ENCODE peak calls at places on chromosomes 1 and 21, in five cellular contexts. One of them, this sample, is unnamed.
A peak's percentile ranks its signal among the peaks of the same experiment; 100 is the strongest.

GRCh38 chr1:235513495-235514366 is 9.5 kb upstream of the B3GALNT2 start:
- DNase-seq in H9: no peak
- DNase-seq in H1: no peak
- DNase-seq in neuronal stem cell: peak; percentile 81
- DNase-seq in trophoblast cell: peak; percentile 94
- DNase-seq in this sample: peak; percentile 78

GRCh38 chr1:48292706-48293105 is 70.2 kb downstream of the SLC5A9 start:
- DNase-seq in H9: no peak
- DNase-seq in H1: no peak
- DNase-seq in neuronal stem cell: no peak
- DNase-seq in trophoblast cell: no peak
- DNase-seq in this sample: no peak

GRCh38 chr1:2109581-2110021 is 59.4 kb downstream of the PRKCZ start:
- DNase-seq in H9: no peak
- DNase-seq in H1: no peak
- DNase-seq in neuronal stem cell: no peak
- DNase-seq in trophoblast cell: no peak
- DNase-seq in this sample: no peak

GRCh38 chr1:65820983-65821382 is 28.3 kb downstream of the PDE4B start:
- DNase-seq in H9: no peak
- DNase-seq in H1: no peak
- DNase-seq in neuronal stem cell: no peak
- DNase-seq in trophoblast cell: peak; percentile 28
- DNase-seq in this sample: peak; percentile 93

GRCh38 chr1:218025454-218025853 is 259.6 kb upstream of the RRP15 start:
- DNase-seq in H9: no peak
- DNase-seq in H1: no peak
- DNase-seq in neuronal stem cell: no peak
- DNase-seq in trophoblast cell: peak; percentile 89
- DNase-seq in this sample: peak; percentile 79

GRCh38 chr1:225896937-225897549 is 8.1 kb upstream of the LEFTY1 start:
- DNase-seq in H9: no peak
- DNase-seq in H1: no peak
- DNase-seq in neuronal stem cell: no peak
- DNase-seq in trophoblast cell: no peak
- DNase-seq in this sample: peak; percentile 22

GRCh38 chr1:179126338-179127060 is 44.6 kb downstream of the TOR3A start:
- DNase-seq in H9: no peak
- DNase-seq in H1: no peak
- DNase-seq in neuronal stem cell: no peak
- DNase-seq in trophoblast cell: no peak
- DNase-seq in this sample: no peak

GRCh38 chr1:45187735-45188134 is 18.7 kb downstream of the ZSWIM5 start:
- DNase-seq in H9: no peak
- DNase-seq in H1: no peak
- DNase-seq in neuronal stem cell: no peak
- DNase-seq in trophoblast cell: no peak
- DNase-seq in this sample: no peak

GRCh38 chr1:233394860-233395717 is 67.6 kb downstream of the MAP3K21 start:
- DNase-seq in H9: no peak
- DNase-seq in H1: no peak
- DNase-seq in neuronal stem cell: peak; percentile 31
- DNase-seq in trophoblast cell: peak; percentile 73
- DNase-seq in this sample: peak; percentile 52

GRCh38 chr21:44530221-44530902 is 9.6 kb downstream of the KRTAP10-1 start:
- DNase-seq in H9: no peak
- DNase-seq in H1: no peak
- DNase-seq in neuronal stem cell: no peak
- DNase-seq in trophoblast cell: no peak
- DNase-seq in this sample: no peak

GRCh38 chr21:31078216-31078615 is 39.9 kb upstream of the KRTAP19-8 start:
- DNase-seq in H9: no peak
- DNase-seq in H1: no peak
- DNase-seq in neuronal stem cell: no peak
- DNase-seq in trophoblast cell: no peak
- DNase-seq in this sample: no peak

GRCh38 chr1:56461158-56462127 is 117.9 kb downstream of the PLPP3 start:
- DNase-seq in H9: peak; percentile 41
- DNase-seq in H1: no peak
- DNase-seq in neuronal stem cell: no peak
- DNase-seq in trophoblast cell: no peak
- DNase-seq in this sample: no peak

GRCh38 chr1:233183226-233184020 is 112.1 kb downstream of the PCNX2 start:
- DNase-seq in H9: no peak
- DNase-seq in H1: no peak
- DNase-seq in neuronal stem cell: peak; percentile 9
- DNase-seq in trophoblast cell: peak; percentile 43
- DNase-seq in this sample: peak; percentile 58

GRCh38 chr1:213124590-213124989 is 73.5 kb downstream of the RPS6KC1 start:
- DNase-seq in H9: no peak
- DNase-seq in H1: no peak
- DNase-seq in neuronal stem cell: no peak
- DNase-seq in trophoblast cell: no peak
- DNase-seq in this sample: no peak

GRCh38 chr21:38645282-38645681 is 147.0 kb upstream of the ERG start:
- DNase-seq in H9: no peak
- DNase-seq in H1: no peak
- DNase-seq in neuronal stem cell: no peak
- DNase-seq in trophoblast cell: no peak
- DNase-seq in this sample: peak; percentile 46

GRCh38 chr1:153447498-153448170 is 12.8 kb downstream of the S100A7 start:
- DNase-seq in H9: no peak
- DNase-seq in H1: no peak
- DNase-seq in neuronal stem cell: no peak
- DNase-seq in trophoblast cell: no peak
- DNase-seq in this sample: peak; percentile 74

GRCh38 chr1:119448112-119448511 is 33.2 kb downstream of the HSD3B2 start:
- DNase-seq in H9: peak; percentile 53
- DNase-seq in H1: peak; percentile 77
- DNase-seq in neuronal stem cell: no peak
- DNase-seq in trophoblast cell: peak; percentile 14
- DNase-seq in this sample: no peak

GRCh38 chr1:29259802-29260441 is 23.6 kb downstream of the PTPRU start:
- DNase-seq in H9: peak; percentile 80
- DNase-seq in H1: peak; percentile 89
- DNase-seq in neuronal stem cell: no peak
- DNase-seq in trophoblast cell: peak; percentile 35
- DNase-seq in this sample: peak; percentile 62

GRCh38 chr1:156583821-156584622 is 4.5 kb downstream of the TTC24 start:
- DNase-seq in H9: peak; percentile 85
- DNase-seq in H1: peak; percentile 88
- DNase-seq in neuronal stem cell: peak; percentile 78
- DNase-seq in trophoblast cell: peak; percentile 93
- DNase-seq in this sample: peak; percentile 82

GRCh38 chr1:8736927-8737326 is 80.5 kb downstream of the RERE start:
- DNase-seq in H9: no peak
- DNase-seq in H1: no peak
- DNase-seq in neuronal stem cell: no peak
- DNase-seq in trophoblast cell: no peak
- DNase-seq in this sample: no peak

GRCh38 chr1:37998089-37998808 is 7.1 kb downstream of the FHL3 start:
- DNase-seq in H9: no peak
- DNase-seq in H1: no peak
- DNase-seq in neuronal stem cell: no peak
- DNase-seq in trophoblast cell: no peak
- DNase-seq in this sample: no peak
- H4K91ac ChIP-seq in H9: no peak overlapping the region
- H4K91ac ChIP-seq in H1: no peak overlapping the region
- H4K91ac ChIP-seq in neuronal stem cell: no peak overlapping the region
- H4K91ac ChIP-seq in trophoblast cell: no peak overlapping the region
- H4K91ac ChIP-seq in this sample: peak overlapping the region; percentile 80

GRCh38 chr1:228530086-228530758 is 43.0 kb downstream of the RNF187 start:
- DNase-seq in H9: no peak
- DNase-seq in H1: no peak
- DNase-seq in neuronal stem cell: no peak
- DNase-seq in trophoblast cell: peak; percentile 70
- DNase-seq in this sample: no peak
- H2BK12ac ChIP-seq in H9: no peak overlapping the region
- H2BK12ac ChIP-seq in H1: no peak overlapping the region
- H2BK12ac ChIP-seq in neuronal stem cell: no peak overlapping the region
- H2BK12ac ChIP-seq in trophoblast cell: no peak overlapping the region
- H2BK12ac ChIP-seq in this sample: no peak overlapping the region

GRCh38 chr1:109667452-109668122 is at the start of gene GSTM2:
- DNase-seq in H9: peak; percentile 95
- DNase-seq in H1: peak; percentile 93
- DNase-seq in neuronal stem cell: peak; percentile 83
- DNase-seq in trophoblast cell: peak; percentile 82
- DNase-seq in this sample: peak; percentile 91
- H2BK120ac ChIP-seq in H9: no peak within 1 kb of the TSS
- H2BK120ac ChIP-seq in H1: no peak within 1 kb of the TSS
- H2BK120ac ChIP-seq in neuronal stem cell: no peak within 1 kb of the TSS
- H2BK120ac ChIP-seq in trophoblast cell: no peak within 1 kb of the TSS
- H2BK120ac ChIP-seq in this sample: peak within 1 kb of the TSS; percentile 49

DNA sequence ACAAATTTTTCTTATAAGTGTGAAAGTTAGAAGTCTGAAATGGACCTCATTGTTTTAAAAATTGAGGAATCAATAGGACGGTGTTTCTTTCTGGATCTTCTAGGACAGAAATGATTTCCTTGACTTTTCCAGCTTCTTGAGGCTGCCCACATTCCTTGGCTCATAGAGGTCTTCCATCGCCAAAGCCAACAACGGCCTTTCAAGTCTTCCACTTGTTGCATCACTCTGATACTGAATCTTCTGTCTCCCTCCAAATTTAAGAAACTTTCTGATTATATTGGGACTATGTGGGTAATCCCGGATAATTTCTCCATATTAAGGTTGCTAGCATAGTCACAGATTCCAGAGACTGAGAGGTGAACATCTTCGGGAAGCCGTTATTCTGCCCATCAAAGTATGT is 595.4 kb upstream of the ADAMTS5 start:
- DNase-seq in H9: no peak
- DNase-seq in H1: no peak
- DNase-seq in neuronal stem cell: no peak
- DNase-seq in trophoblast cell: no peak
- DNase-seq in this sample: no peak
- H4K91ac ChIP-seq in H9: no peak overlapping the region
- H4K91ac ChIP-seq in H1: no peak overlapping the region
- H4K91ac ChIP-seq in neuronal stem cell: no peak overlapping the region
- H4K91ac ChIP-seq in trophoblast cell: no peak overlapping the region
- H4K91ac ChIP-seq in this sample: no peak overlapping the region

GRCh38 chr1:71737768-71738167 is 544.6 kb downstream of the NEGR1 start:
- DNase-seq in H9: peak; percentile 40
- DNase-seq in H1: no peak
- DNase-seq in neuronal stem cell: no peak
- DNase-seq in trophoblast cell: no peak
- DNase-seq in this sample: no peak

GRCh38 chr1:71738256-71738655 is 544.1 kb downstream of the NEGR1 start:
- DNase-seq in H9: no peak
- DNase-seq in H1: no peak
- DNase-seq in neuronal stem cell: no peak
- DNase-seq in trophoblast cell: no peak
- DNase-seq in this sample: no peak

GRCh38 chr1:71733121-71733520 is 549.2 kb downstream of the NEGR1 start:
- DNase-seq in H9: no peak
- DNase-seq in H1: no peak
- DNase-seq in neuronal stem cell: no peak
- DNase-seq in trophoblast cell: no peak
- DNase-seq in this sample: no peak
- H2BK12ac ChIP-seq in H9: no peak overlapping the region
- H2BK12ac ChIP-seq in H1: no peak overlapping the region
- H2BK12ac ChIP-seq in neuronal stem cell: no peak overlapping the region
- H2BK12ac ChIP-seq in trophoblast cell: no peak overlapping the region
- H2BK12ac ChIP-seq in this sample: no peak overlapping the region

GRCh38 chr1:244102051-244102450 is 51.0 kb downstream of the ZBTB18 start:
- DNase-seq in H9: no peak
- DNase-seq in H1: no peak
- DNase-seq in neuronal stem cell: no peak
- DNase-seq in trophoblast cell: no peak
- DNase-seq in this sample: no peak

GRCh38 chr1:244106173-244106572 is 55.1 kb downstream of the ZBTB18 start:
- DNase-seq in H9: no peak
- DNase-seq in H1: no peak
- DNase-seq in neuronal stem cell: no peak
- DNase-seq in trophoblast cell: no peak
- DNase-seq in this sample: no peak

GRCh38 chr1:244102471-244102870 is 51.4 kb downstream of the ZBTB18 start:
- DNase-seq in H9: no peak
- DNase-seq in H1: no peak
- DNase-seq in neuronal stem cell: no peak
- DNase-seq in trophoblast cell: no peak
- DNase-seq in this sample: peak; percentile 28

GRCh38 chr1:244106837-244107491 is 55.9 kb downstream of the ZBTB18 start:
- DNase-seq in H9: no peak
- DNase-seq in H1: no peak
- DNase-seq in neuronal stem cell: no peak
- DNase-seq in trophoblast cell: no peak
- DNase-seq in this sample: no peak

DNA sequence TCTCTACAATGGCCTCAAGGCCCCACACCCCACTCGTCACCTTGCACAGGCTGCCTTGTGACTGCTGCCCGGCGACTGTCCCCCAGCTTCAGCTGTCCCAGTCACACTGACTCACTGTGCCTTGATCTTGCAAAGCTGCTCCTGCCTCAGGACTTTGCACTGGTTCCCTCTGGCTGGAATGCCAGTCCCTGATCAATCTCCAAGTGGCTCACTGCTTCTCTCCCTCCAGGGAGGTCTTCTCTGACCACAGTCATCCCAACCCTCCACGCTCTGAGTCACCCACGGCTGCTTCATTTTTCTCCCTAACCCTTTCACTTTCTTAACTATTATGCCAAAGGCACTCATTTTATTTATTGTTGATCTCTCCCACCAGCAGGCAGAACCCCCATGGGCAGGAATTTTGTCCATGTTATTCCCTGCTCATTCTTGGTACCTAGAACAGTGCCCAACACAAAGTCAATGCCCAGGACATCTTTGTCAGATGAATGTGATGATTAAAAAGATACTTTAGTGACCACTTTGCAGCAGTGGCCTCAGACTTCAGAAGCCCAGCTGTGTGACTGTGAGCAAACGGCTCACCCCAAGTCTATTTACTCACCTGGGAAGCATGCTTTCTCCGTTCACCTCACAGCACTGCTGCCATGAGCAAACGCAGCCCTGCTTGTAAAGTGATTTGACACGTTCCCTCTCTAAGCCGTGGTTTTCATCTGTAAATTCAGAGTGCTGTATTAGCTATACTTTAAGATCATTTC is 53.4 kb downstream of the ZBTB18 start:
- DNase-seq in H9: no peak
- DNase-seq in H1: no peak
- DNase-seq in neuronal stem cell: no peak
- DNase-seq in trophoblast cell: peak; percentile 87
- DNase-seq in this sample: peak; percentile 94
- H2BK120ac ChIP-seq in H9: no peak overlapping the region
- H2BK120ac ChIP-seq in H1: no peak overlapping the region
- H2BK120ac ChIP-seq in neuronal stem cell: no peak overlapping the region
- H2BK120ac ChIP-seq in trophoblast cell: no peak overlapping the region
- H2BK120ac ChIP-seq in this sample: no peak overlapping the region